ENCODE peak calls at places on chromosome X, in five cellular contexts. One of them, this sample, is unnamed.
A peak's percentile ranks its signal among the peaks of the same experiment; 100 is the strongest.

GRCh38 chrX:69100478-69100877 is 64.8 kb downstream of the PJA1 start:
- DNase-seq in hepatic stellate cell: no peak
- DNase-seq in OCI-M1: no peak
- DNase-seq in A172: no peak
- DNase-seq in activated T-cell treated with anti-CD3 and anti-CD28 coated beads, Interleukin-2, amount 50 U/mL, for 48 hours: no peak
- DNase-seq in this sample: no peak

GRCh38 chrX:74383611-74384010 is 37.7 kb upstream of the SLC16A2 start:
- DNase-seq in hepatic stellate cell: peak; percentile 21
- DNase-seq in OCI-M1: peak; percentile 50
- DNase-seq in A172: peak; percentile 32
- DNase-seq in activated T-cell treated with anti-CD3 and anti-CD28 coated beads, Interleukin-2, amount 50 U/mL, for 48 hours: peak; percentile 36
- DNase-seq in this sample: peak; percentile 61

GRCh38 chrX:28099166-28099565 is 117.9 kb upstream of the DCAF8L1 start:
- DNase-seq in hepatic stellate cell: no peak
- DNase-seq in OCI-M1: no peak
- DNase-seq in A172: no peak
- DNase-seq in activated T-cell treated with anti-CD3 and anti-CD28 coated beads, Interleukin-2, amount 50 U/mL, for 48 hours: no peak
- DNase-seq in this sample: no peak

GRCh38 chrX:45986971-45987370 is 558.2 kb downstream of the ZNF674 start:
- DNase-seq in hepatic stellate cell: no peak
- DNase-seq in OCI-M1: no peak
- DNase-seq in A172: peak; percentile 3
- DNase-seq in activated T-cell treated with anti-CD3 and anti-CD28 coated beads, Interleukin-2, amount 50 U/mL, for 48 hours: no peak
- DNase-seq in this sample: peak; percentile 42

GRCh38 chrX:973010-973409 is 239.4 kb downstream of the CRLF2 start:
- DNase-seq in hepatic stellate cell: no peak
- DNase-seq in OCI-M1: no peak
- DNase-seq in A172: no peak
- DNase-seq in activated T-cell treated with anti-CD3 and anti-CD28 coated beads, Interleukin-2, amount 50 U/mL, for 48 hours: no peak
- DNase-seq in this sample: no peak

GRCh38 chrX:86148024-86148511 is at the start of gene DACH2:
- DNase-seq in hepatic stellate cell: peak; percentile 84
- DNase-seq in OCI-M1: peak; percentile 74
- DNase-seq in A172: no peak
- DNase-seq in activated T-cell treated with anti-CD3 and anti-CD28 coated beads, Interleukin-2, amount 50 U/mL, for 48 hours: peak; percentile 66
- DNase-seq in this sample: no peak

GRCh38 chrX:47217121-47217851 is 1.2 kb upstream of the CDK16 start:
- DNase-seq in hepatic stellate cell: peak; percentile 54
- DNase-seq in OCI-M1: peak; percentile 75
- DNase-seq in A172: peak; percentile 70
- DNase-seq in activated T-cell treated with anti-CD3 and anti-CD28 coated beads, Interleukin-2, amount 50 U/mL, for 48 hours: no peak
- DNase-seq in this sample: peak; percentile 64

GRCh38 chrX:70254063-70254400 is 6.0 kb downstream of the P2RY4 start:
- DNase-seq in hepatic stellate cell: no peak
- DNase-seq in OCI-M1: no peak
- DNase-seq in A172: no peak
- DNase-seq in activated T-cell treated with anti-CD3 and anti-CD28 coated beads, Interleukin-2, amount 50 U/mL, for 48 hours: no peak
- DNase-seq in this sample: peak; percentile 76

GRCh38 chrX:110304371-110304770 is 13.5 kb downstream of the AMMECR1 start:
- DNase-seq in hepatic stellate cell: no peak
- DNase-seq in OCI-M1: peak; percentile 42
- DNase-seq in A172: no peak
- DNase-seq in activated T-cell treated with anti-CD3 and anti-CD28 coated beads, Interleukin-2, amount 50 U/mL, for 48 hours: no peak
- DNase-seq in this sample: no peak

GRCh38 chrX:9897761-9898161 is 69.4 kb upstream of the CLDN34 start:
- DNase-seq in hepatic stellate cell: peak; percentile 82
- DNase-seq in OCI-M1: no peak
- DNase-seq in A172: peak; percentile 69
- DNase-seq in activated T-cell treated with anti-CD3 and anti-CD28 coated beads, Interleukin-2, amount 50 U/mL, for 48 hours: no peak
- DNase-seq in this sample: peak; percentile 83

This sample was measured in HT1080.